ENCODE peak calls at places on chromosomes 13 and 19, in six cellular contexts. One of them, this sample, is unnamed.

GRCh38 chr19:3006075-3006767 is 22.9 kb downstream of the TLE2 start:
- DNase-seq in BJ: no peak
- DNase-seq in colonic mucosa: peak
- DNase-seq in fibroblast of the aortic adventitia: no peak
- DNase-seq in trophoblast cell: no peak
- DNase-seq in psoas muscle: no peak
- DNase-seq in this sample: no peak

GRCh38 chr13:21060827-21061076 is 634 bp downstream of the LATS2 start:
- DNase-seq in BJ: no peak
- DNase-seq in colonic mucosa: no peak
- DNase-seq in fibroblast of the aortic adventitia: no peak
- DNase-seq in trophoblast cell: no peak
- DNase-seq in psoas muscle: no peak
- DNase-seq in this sample: no peak

GRCh38 chr13:83350569-83350968 is 531.7 kb downstream of the SLITRK1 start:
- DNase-seq in BJ: peak
- DNase-seq in colonic mucosa: no peak
- DNase-seq in fibroblast of the aortic adventitia: peak
- DNase-seq in trophoblast cell: no peak
- DNase-seq in psoas muscle: no peak
- DNase-seq in this sample: no peak

GRCh38 chr19:13974073-13974472 is 21.8 kb downstream of the DCAF15 start:
- DNase-seq in BJ: no peak
- DNase-seq in colonic mucosa: no peak
- DNase-seq in fibroblast of the aortic adventitia: no peak
- DNase-seq in trophoblast cell: peak
- DNase-seq in psoas muscle: no peak
- DNase-seq in this sample: peak

GRCh38 chr13:112727581-112727980 is 37.7 kb downstream of the ATP11A start:
- DNase-seq in BJ: no peak
- DNase-seq in colonic mucosa: no peak
- DNase-seq in fibroblast of the aortic adventitia: no peak
- DNase-seq in trophoblast cell: no peak
- DNase-seq in psoas muscle: no peak
- DNase-seq in this sample: no peak

GRCh38 chr13:61410669-61411297 is 4.9 kb downstream of the PCDH20 start:
- DNase-seq in BJ: no peak
- DNase-seq in colonic mucosa: no peak
- DNase-seq in fibroblast of the aortic adventitia: peak
- DNase-seq in trophoblast cell: no peak
- DNase-seq in psoas muscle: no peak
- DNase-seq in this sample: no peak

GRCh38 chr19:50266896-50267295 is 62.3 kb downstream of the KCNC3 start:
- DNase-seq in BJ: no peak
- DNase-seq in colonic mucosa: peak
- DNase-seq in fibroblast of the aortic adventitia: no peak
- DNase-seq in trophoblast cell: no peak
- DNase-seq in psoas muscle: no peak
- DNase-seq in this sample: no peak

GRCh38 chr19:42246143-42246868 is 3.9 kb upstream of the GSK3A start:
- DNase-seq in BJ: no peak
- DNase-seq in colonic mucosa: peak
- DNase-seq in fibroblast of the aortic adventitia: peak
- DNase-seq in trophoblast cell: peak
- DNase-seq in psoas muscle: peak
- DNase-seq in this sample: no peak

GRCh38 chr19:31539386-31539785 is 190.2 kb upstream of the TSHZ3 start:
- DNase-seq in BJ: no peak
- DNase-seq in colonic mucosa: no peak
- DNase-seq in fibroblast of the aortic adventitia: no peak
- DNase-seq in trophoblast cell: no peak
- DNase-seq in psoas muscle: no peak
- DNase-seq in this sample: no peak

GRCh38 chr19:38650911-38651584 is 3.6 kb downstream of the ACTN4 start:
- DNase-seq in BJ: no peak
- DNase-seq in colonic mucosa: no peak
- DNase-seq in fibroblast of the aortic adventitia: peak
- DNase-seq in trophoblast cell: no peak
- DNase-seq in psoas muscle: no peak
- DNase-seq in this sample: no peak
- H3K4me3 ChIP-seq in BJ: peak
- H3K4me3 ChIP-seq in colonic mucosa: peak
- H3K4me3 ChIP-seq in fibroblast of the aortic adventitia: peak
- H3K4me3 ChIP-seq in trophoblast cell: no peak
- H3K4me3 ChIP-seq in psoas muscle: peak
- H3K4me3 ChIP-seq in this sample: peak

DNA sequence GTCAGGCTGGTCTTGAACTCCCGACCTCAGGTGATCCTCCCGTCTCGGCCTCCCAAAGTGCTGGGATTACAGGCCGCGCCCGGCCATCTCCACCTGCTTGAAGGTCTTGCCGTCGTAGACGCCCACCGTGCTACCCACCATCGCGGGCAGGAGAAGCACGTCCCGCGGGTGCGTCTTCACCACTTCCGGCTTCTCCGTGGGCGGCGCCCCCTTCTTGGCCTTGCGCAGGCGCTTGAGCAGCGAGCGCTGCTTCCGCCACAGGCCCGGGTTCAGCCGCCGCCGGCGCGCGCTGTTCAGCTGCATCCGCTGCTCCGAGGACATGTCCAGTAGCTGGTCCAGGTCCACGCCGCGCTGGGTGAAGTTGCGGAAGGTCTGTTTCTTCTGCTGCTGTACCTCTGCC is 21.6 kb downstream of the EFNA2 start:
- DNase-seq in BJ: no peak
- DNase-seq in colonic mucosa: no peak
- DNase-seq in fibroblast of the aortic adventitia: no peak
- DNase-seq in trophoblast cell: peak
- DNase-seq in psoas muscle: no peak
- DNase-seq in this sample: no peak
- H3K4me3 ChIP-seq in BJ: no peak
- H3K4me3 ChIP-seq in colonic mucosa: no peak
- H3K4me3 ChIP-seq in fibroblast of the aortic adventitia: no peak
- H3K4me3 ChIP-seq in trophoblast cell: no peak
- H3K4me3 ChIP-seq in psoas muscle: no peak
- H3K4me3 ChIP-seq in this sample: no peak

GRCh38 chr19:10167459-10167858 is 27.3 kb downstream of the DNMT1 start:
- DNase-seq in BJ: no peak
- DNase-seq in colonic mucosa: no peak
- DNase-seq in fibroblast of the aortic adventitia: no peak
- DNase-seq in trophoblast cell: no peak
- DNase-seq in psoas muscle: no peak
- DNase-seq in this sample: no peak
- H3K4me3 ChIP-seq in BJ: no peak
- H3K4me3 ChIP-seq in colonic mucosa: no peak
- H3K4me3 ChIP-seq in fibroblast of the aortic adventitia: no peak
- H3K4me3 ChIP-seq in trophoblast cell: no peak
- H3K4me3 ChIP-seq in psoas muscle: no peak
- H3K4me3 ChIP-seq in this sample: no peak

DNA sequence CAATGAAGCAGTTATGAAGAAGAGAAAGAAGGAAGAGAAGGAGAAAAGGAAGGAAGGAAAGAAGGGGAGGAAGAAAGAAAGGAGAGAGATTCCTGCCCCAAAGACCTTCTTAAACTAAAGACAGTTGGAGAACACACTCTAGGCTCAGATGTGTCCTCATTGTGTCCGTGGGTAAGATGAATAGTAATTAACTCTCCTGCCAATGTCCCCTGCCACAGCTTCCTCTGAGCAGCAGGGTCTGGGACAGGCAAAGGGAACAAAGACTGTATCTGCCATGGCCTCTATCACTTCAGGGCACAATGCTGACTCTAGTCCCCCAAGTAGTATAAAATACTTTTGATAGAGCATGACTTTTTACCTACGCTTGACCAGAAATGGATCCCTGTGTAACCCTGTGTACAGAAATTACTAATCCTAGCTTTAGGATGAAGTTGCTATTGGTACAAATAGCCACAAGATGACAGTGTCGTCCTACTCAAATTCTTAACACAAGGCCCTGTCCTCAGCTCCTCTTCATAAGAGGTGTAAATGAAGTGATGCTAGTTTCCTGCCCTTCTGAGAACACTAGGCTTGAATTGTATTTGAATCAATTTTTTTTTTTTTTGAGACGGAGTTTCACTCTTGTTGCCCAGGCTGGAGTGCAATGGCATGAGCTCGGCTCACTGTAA is 186.2 kb upstream of the GPR12 start:
- DNase-seq in BJ: no peak
- DNase-seq in colonic mucosa: no peak
- DNase-seq in fibroblast of the aortic adventitia: peak
- DNase-seq in trophoblast cell: peak
- DNase-seq in psoas muscle: no peak
- DNase-seq in this sample: no peak
- H3K4me3 ChIP-seq in BJ: no peak
- H3K4me3 ChIP-seq in colonic mucosa: no peak
- H3K4me3 ChIP-seq in fibroblast of the aortic adventitia: no peak
- H3K4me3 ChIP-seq in trophoblast cell: no peak
- H3K4me3 ChIP-seq in psoas muscle: no peak
- H3K4me3 ChIP-seq in this sample: no peak

GRCh38 chr19:51551673-51552440 is 19.2 kb upstream of the ZNF175 start:
- DNase-seq in BJ: no peak
- DNase-seq in colonic mucosa: no peak
- DNase-seq in fibroblast of the aortic adventitia: no peak
- DNase-seq in trophoblast cell: no peak
- DNase-seq in psoas muscle: no peak
- DNase-seq in this sample: no peak

GRCh38 chr19:51552996-51553725 is 17.9 kb upstream of the ZNF175 start:
- DNase-seq in BJ: no peak
- DNase-seq in colonic mucosa: peak
- DNase-seq in fibroblast of the aortic adventitia: peak
- DNase-seq in trophoblast cell: peak
- DNase-seq in psoas muscle: peak
- DNase-seq in this sample: no peak

GRCh38 chr19:51549533-51550324 is 18.3 kb upstream of the SIGLEC6 start:
- DNase-seq in BJ: no peak
- DNase-seq in colonic mucosa: no peak
- DNase-seq in fibroblast of the aortic adventitia: no peak
- DNase-seq in trophoblast cell: no peak
- DNase-seq in psoas muscle: no peak
- DNase-seq in this sample: no peak

GRCh38 chr19:51552608-51552995 is 18.5 kb upstream of the ZNF175 start:
- DNase-seq in BJ: no peak
- DNase-seq in colonic mucosa: no peak
- DNase-seq in fibroblast of the aortic adventitia: no peak
- DNase-seq in trophoblast cell: no peak
- DNase-seq in psoas muscle: no peak
- DNase-seq in this sample: no peak

GRCh38 chr19:51550848-51551672 is 19.6 kb upstream of the SIGLEC6 start:
- DNase-seq in BJ: no peak
- DNase-seq in colonic mucosa: no peak
- DNase-seq in fibroblast of the aortic adventitia: no peak
- DNase-seq in trophoblast cell: peak
- DNase-seq in psoas muscle: no peak
- DNase-seq in this sample: no peak
- H3K4me3 ChIP-seq in BJ: no peak
- H3K4me3 ChIP-seq in colonic mucosa: no peak
- H3K4me3 ChIP-seq in fibroblast of the aortic adventitia: no peak
- H3K4me3 ChIP-seq in trophoblast cell: no peak
- H3K4me3 ChIP-seq in psoas muscle: no peak
- H3K4me3 ChIP-seq in this sample: no peak

GRCh38 chr19:49126575-49126974 is 7.2 kb downstream of the PPFIA3 start:
- DNase-seq in BJ: no peak
- DNase-seq in colonic mucosa: no peak
- DNase-seq in fibroblast of the aortic adventitia: no peak
- DNase-seq in trophoblast cell: no peak
- DNase-seq in psoas muscle: no peak
- DNase-seq in this sample: no peak

GRCh38 chr19:49129238-49129583 is 9.9 kb downstream of the PPFIA3 start:
- DNase-seq in BJ: no peak
- DNase-seq in colonic mucosa: peak
- DNase-seq in fibroblast of the aortic adventitia: no peak
- DNase-seq in trophoblast cell: no peak
- DNase-seq in psoas muscle: no peak
- DNase-seq in this sample: no peak

GRCh38 chr19:49127674-49128544 is 8.6 kb downstream of the PPFIA3 start:
- DNase-seq in BJ: peak
- DNase-seq in colonic mucosa: peak
- DNase-seq in fibroblast of the aortic adventitia: peak
- DNase-seq in trophoblast cell: peak
- DNase-seq in psoas muscle: peak
- DNase-seq in this sample: peak

GRCh38 chr19:49130325-49130724 is 11.0 kb downstream of the PPFIA3 start:
- DNase-seq in BJ: no peak
- DNase-seq in colonic mucosa: no peak
- DNase-seq in fibroblast of the aortic adventitia: no peak
- DNase-seq in trophoblast cell: no peak
- DNase-seq in psoas muscle: no peak
- DNase-seq in this sample: no peak

GRCh38 chr19:49128545-49129237 is 9.3 kb downstream of the PPFIA3 start:
- DNase-seq in BJ: no peak
- DNase-seq in colonic mucosa: no peak
- DNase-seq in fibroblast of the aortic adventitia: no peak
- DNase-seq in trophoblast cell: no peak
- DNase-seq in psoas muscle: no peak
- DNase-seq in this sample: no peak
- H3K4me3 ChIP-seq in BJ: no peak
- H3K4me3 ChIP-seq in colonic mucosa: peak
- H3K4me3 ChIP-seq in fibroblast of the aortic adventitia: peak
- H3K4me3 ChIP-seq in trophoblast cell: no peak
- H3K4me3 ChIP-seq in psoas muscle: peak
- H3K4me3 ChIP-seq in this sample: peak